ENCODE peak calls at places on chromosome 11, in seven cellular contexts. A is stimulated activated CD4-positive, alpha-beta T cell treated with anti-CD3 and anti-CD28 coated beads, Interleukin-12 subunit alpha, Interleukin-12 subunit beta, amount 100 ng/mL, for 48 hours; R is nucleus accumbens; B is RCC 7860; S is T-cell; G is KBM-7; T is HAP-1. Y is an unnamed sample.
A peak's percentile ranks its signal among the peaks of the same experiment; 100 is the strongest.

GRCh38 chr11:61480936-61481335 is 27.6 kb upstream of the LRRC10B start:
- DNase-seq in B (no peak), G (peak; percentile 15), S (no peak), T (no peak), R (no peak), A (no peak), Y (peak; percentile 43)

GRCh38 chr11:72793452-72794367 is at the start of gene STARD10:
- DNase-seq in R (peak; percentile 99), T (peak; percentile 91), B (peak; percentile 87), A (peak; percentile 87), G (peak; percentile 96), S (peak; percentile 93), Y (peak; percentile 98)

GRCh38 chr11:68749501-68750196 is 1.7 kb downstream of the TESMIN start:
- DNase-seq in B (no peak), S (no peak), G (no peak), A (no peak), R (no peak), T (no peak), Y (no peak)

GRCh38 chr11:56314844-56315243 is at the start of gene OR8K3:
- DNase-seq in G (no peak), A (no peak), S (no peak), T (no peak), B (no peak), R (no peak), Y (no peak)

GRCh38 chr11:134346101-134346975 is 14.6 kb downstream of the GLB1L2 start:
- DNase-seq in R (no peak), G (no peak), T (no peak), B (no peak), A (no peak), S (no peak), Y (no peak)

GRCh38 chr11:34548278-34548677 is 34.7 kb upstream of the ELF5 start:
- DNase-seq in T (no peak), G (no peak), R (no peak), S (no peak), B (no peak), A (no peak), Y (no peak)

GRCh38 chr11:14065153-14065552 is 102.6 kb downstream of the SPON1 start:
- DNase-seq in A (no peak), G (no peak), T (no peak), S (no peak), B (no peak), R (peak; percentile 21), Y (no peak)

GRCh38 chr11:71425409-71425808 is 22.8 kb downstream of the DHCR7 start:
- DNase-seq in G (no peak), S (no peak), B (no peak), A (no peak), T (no peak), R (no peak), Y (no peak)

GRCh38 chr11:61447601-61448551 is 18.0 kb downstream of the SDHAF2 start:
- DNase-seq in S (no peak), G (no peak), T (no peak), R (no peak), A (no peak), B (no peak), Y (no peak)

GRCh38 chr11:102614485-102614884 is 10.6 kb downstream of the MMP20 start:
- DNase-seq in A (no peak), G (peak; percentile 23), S (no peak), T (no peak), B (peak; percentile 11), R (no peak), Y (peak; percentile 27)

GRCh38 chr11:3896644-3897043 is 41.2 kb downstream of the STIM1 start:
- DNase-seq in S (no peak), G (no peak), R (no peak), B (no peak), T (no peak), A (no peak), Y (no peak)

GRCh38 chr11:24880962-24881361 is 384.1 kb downstream of the LUZP2 start:
- DNase-seq in S (no peak), A (no peak), R (no peak), G (no peak), T (no peak), B (no peak), Y (no peak)

GRCh38 chr11:64340671-64341335 is 799 bp downstream of the CCDC88B start:
- DNase-seq in G (peak; percentile 76), T (no peak), S (peak; percentile 70), A (peak; percentile 73), B (no peak), R (no peak), Y (no peak)

GRCh38 chr11:65314501-65315203 is at the start of gene CDC42EP2:
- DNase-seq in B (peak; percentile 60), G (peak; percentile 74), S (peak; percentile 31), T (peak; percentile 75), A (peak; percentile 39), R (peak; percentile 90), Y (peak; percentile 81)

GRCh38 chr11:2734181-2735052 is 34.6 kb upstream of the KCNQ1OT1 start:
- DNase-seq in S (no peak), B (peak; percentile 11), T (no peak), A (no peak), G (no peak), R (no peak), Y (no peak)

GRCh38 chr11:10293423-10294288 is at the start of gene SBF2:
- DNase-seq in R (peak; percentile 80), B (peak; percentile 70), G (peak; percentile 73), A (peak; percentile 49), T (peak; percentile 64), S (peak; percentile 73), Y (peak; percentile 81)

GRCh38 chr11:9146477-9146876 is 55.1 kb upstream of the SCUBE2 start:
- DNase-seq in B (no peak), A (no peak), T (no peak), G (no peak), S (no peak), R (no peak), Y (no peak)

GRCh38 chr11:111469200-111469599 is 43.0 kb downstream of the BTG4 start:
- DNase-seq in G (no peak), B (no peak), T (no peak), A (no peak), S (no peak), R (no peak), Y (peak; percentile 38)

GRCh38 chr11:104837969-104838639 is 60.2 kb downstream of the CASP12 start:
- DNase-seq in T (no peak), A (no peak), S (no peak), G (no peak), R (no peak), B (no peak), Y (no peak)

GRCh38 chr11:12731841-12732336 is 57.7 kb downstream of the TEAD1 start:
- DNase-seq in S (no peak), R (no peak), A (no peak), B (peak; percentile 54), T (no peak), G (no peak), Y (no peak)

GRCh38 chr11:94882931-94883330 is 90.4 kb downstream of the CWC15 start:
- DNase-seq in A (no peak), S (no peak), B (no peak), T (no peak), R (no peak), G (no peak), Y (no peak)

GRCh38 chr11:377883-378500 is 8.7 kb downstream of the B4GALNT4 start:
- DNase-seq in R (no peak), A (no peak), T (no peak), G (no peak), B (no peak), S (no peak), Y (no peak)

GRCh38 chr11:106468091-106468490 is 390.6 kb downstream of the AASDHPPT start:
- DNase-seq in G (no peak), T (no peak), R (no peak), S (no peak), A (no peak), B (peak; percentile 24), Y (no peak)

GRCh38 chr11:118401880-118402590 is 629 bp downstream of the ATP5MG start:
- DNase-seq in B (peak; percentile 30), T (peak; percentile 15), G (no peak), A (no peak), R (no peak), S (no peak), Y (peak; percentile 45)

GRCh38 chr11:12092714-12093113 is 17.7 kb upstream of the MICAL2 start:
- DNase-seq in G (no peak), R (peak; percentile 26), A (no peak), B (no peak), S (no peak), T (no peak), Y (no peak)

GRCh38 chr11:129264114-129264513 is 72.0 kb upstream of the ARHGAP32 start:
- DNase-seq in T (no peak), S (no peak), R (no peak), B (no peak), G (no peak), A (no peak), Y (no peak)

GRCh38 chr11:118205979-118206611 is 18.7 kb downstream of the JAML start:
- DNase-seq in T (no peak), S (no peak), R (no peak), B (no peak), A (no peak), G (no peak), Y (no peak)

GRCh38 chr11:299951-300735 is 817 bp upstream of the IFITM5 start:
- DNase-seq in A (no peak), B (no peak), S (no peak), T (no peak), G (no peak), R (no peak), Y (no peak)

GRCh38 chr11:131750692-131751091 is 380.3 kb downstream of the NTM start:
- DNase-seq in B (no peak), G (no peak), R (no peak), A (no peak), T (no peak), S (no peak), Y (no peak)

GRCh38 chr11:111665779-111666178 is 63.5 kb downstream of the SIK2 start:
- DNase-seq in A (no peak), B (no peak), R (no peak), T (no peak), S (no peak), G (peak; percentile 16), Y (peak; percentile 52)

GRCh38 chr11:70312401-70313357 is 42.2 kb downstream of the PPFIA1 start:
- DNase-seq in G (no peak), R (no peak), T (no peak), B (no peak), S (no peak), A (no peak), Y (no peak)

GRCh38 chr11:19934828-19935259 is 222.2 kb downstream of the NAV2 start:
- DNase-seq in T (no peak), A (no peak), R (no peak), S (no peak), G (no peak), B (no peak), Y (no peak)

GRCh38 chr11:56950510-56950909 is 38.2 kb upstream of the OR5AK2 start:
- DNase-seq in G (no peak), B (no peak), R (no peak), A (no peak), T (no peak), S (no peak), Y (peak; percentile 4)

GRCh38 chr11:91230647-91231046 is 994.0 kb upstream of the FAT3 start:
- DNase-seq in T (no peak), S (no peak), G (no peak), A (no peak), R (no peak), B (no peak), Y (no peak)

GRCh38 chr11:70033711-70034070 is 44.4 kb upstream of the ANO1 start:
- DNase-seq in B (no peak), R (no peak), G (no peak), T (no peak), A (no peak), S (no peak), Y (no peak)

GRCh38 chr11:83819936-83820549 is 533.9 kb upstream of the CCDC90B start:
- DNase-seq in B (peak; percentile 42), T (peak; percentile 57), A (no peak), G (peak; percentile 41), R (no peak), S (no peak), Y (peak; percentile 58)

GRCh38 chr11:12135185-12135584 is 24.8 kb downstream of the MICAL2 start:
- DNase-seq in R (no peak), T (no peak), A (no peak), S (no peak), G (no peak), B (no peak), Y (no peak)

GRCh38 chr11:73400293-73400692 is 24.1 kb downstream of the RELT start:
- DNase-seq in G (no peak), T (no peak), S (no peak), R (no peak), A (no peak), B (no peak), Y (peak; percentile 4)

Y was measured in NB4.